ENCODE peak calls at places on chromosomes 16 and 17, in six cellular contexts. One of them, this sample, is unnamed. For H3K4me1, the result is how much of the 10 kb centered on the place peaks cover.

GRCh38 chr17:62700964-62701705 is 73.7 kb downstream of the MRC2 start:
- DNase-seq in mesenchymal stem cell: no peak
- DNase-seq in CD8-positive, alpha-beta T cell: no peak
- DNase-seq in esophagus squamous epithelium: no peak
- DNase-seq in GM23338: no peak
- DNase-seq in A673: no peak
- DNase-seq in this sample: no peak

GRCh38 chr16:16109453-16110110 is 113.7 kb downstream of the ABCC6 start:
- DNase-seq in CD8-positive, alpha-beta T cell: no peak
- DNase-seq in GM23338: no peak
- DNase-seq in mesenchymal stem cell: no peak
- DNase-seq in esophagus squamous epithelium: no peak
- DNase-seq in A673: no peak
- DNase-seq in this sample: no peak

GRCh38 chr16:47018223-47018891 is 44.9 kb upstream of the DNAJA2 start:
- DNase-seq in A673: peak
- DNase-seq in GM23338: peak
- DNase-seq in CD8-positive, alpha-beta T cell: peak
- DNase-seq in mesenchymal stem cell: peak
- DNase-seq in esophagus squamous epithelium: no peak
- DNase-seq in this sample: peak

GRCh38 chr17:17144916-17145665 is 61.0 kb downstream of the PLD6 start:
- DNase-seq in mesenchymal stem cell: no peak
- DNase-seq in A673: no peak
- DNase-seq in CD8-positive, alpha-beta T cell: no peak
- DNase-seq in GM23338: no peak
- DNase-seq in esophagus squamous epithelium: no peak
- DNase-seq in this sample: no peak

GRCh38 chr16:27400751-27401620 is 988 bp upstream of the IL21R start:
- DNase-seq in A673: no peak
- DNase-seq in GM23338: no peak
- DNase-seq in mesenchymal stem cell: no peak
- DNase-seq in CD8-positive, alpha-beta T cell: no peak
- DNase-seq in esophagus squamous epithelium: no peak
- DNase-seq in this sample: no peak

GRCh38 chr17:74815067-74815466 is 38.9 kb upstream of the NAT9 start:
- DNase-seq in A673: no peak
- DNase-seq in esophagus squamous epithelium: no peak
- DNase-seq in GM23338: no peak
- DNase-seq in CD8-positive, alpha-beta T cell: no peak
- DNase-seq in mesenchymal stem cell: no peak
- DNase-seq in this sample: no peak

GRCh38 chr17:74454197-74455024 is 12.0 kb upstream of the CD300A start:
- DNase-seq in CD8-positive, alpha-beta T cell: peak
- DNase-seq in esophagus squamous epithelium: no peak
- DNase-seq in mesenchymal stem cell: peak
- DNase-seq in GM23338: peak
- DNase-seq in A673: peak
- DNase-seq in this sample: peak

GRCh38 chr16:14337303-14338191 is 266.4 kb downstream of the MRTFB start:
- DNase-seq in mesenchymal stem cell: no peak
- DNase-seq in esophagus squamous epithelium: no peak
- DNase-seq in A673: no peak
- DNase-seq in CD8-positive, alpha-beta T cell: no peak
- DNase-seq in GM23338: no peak
- DNase-seq in this sample: no peak

GRCh38 chr17:39231587-39232551 is 6.1 kb upstream of the STAC2 start:
- DNase-seq in CD8-positive, alpha-beta T cell: peak
- DNase-seq in GM23338: peak
- DNase-seq in A673: peak
- DNase-seq in esophagus squamous epithelium: no peak
- DNase-seq in mesenchymal stem cell: peak
- DNase-seq in this sample: no peak

GRCh38 chr16:54194008-54194731 is 92.4 kb downstream of the IRX3 start:
- DNase-seq in esophagus squamous epithelium: no peak
- DNase-seq in mesenchymal stem cell: no peak
- DNase-seq in GM23338: peak
- DNase-seq in A673: peak
- DNase-seq in CD8-positive, alpha-beta T cell: no peak
- DNase-seq in this sample: peak

GRCh38 chr17:41464682-41465081 is 2.5 kb downstream of the KRT32 start:
- DNase-seq in GM23338: no peak
- DNase-seq in CD8-positive, alpha-beta T cell: no peak
- DNase-seq in mesenchymal stem cell: peak
- DNase-seq in A673: peak
- DNase-seq in esophagus squamous epithelium: no peak
- DNase-seq in this sample: no peak

GRCh38 chr17:67016039-67016762 is 28.2 kb upstream of the CACNG1 start:
- DNase-seq in mesenchymal stem cell: no peak
- DNase-seq in GM23338: peak
- DNase-seq in esophagus squamous epithelium: no peak
- DNase-seq in CD8-positive, alpha-beta T cell: no peak
- DNase-seq in A673: no peak
- DNase-seq in this sample: no peak

GRCh38 chr16:80197790-80198201 is 343.0 kb upstream of the DYNLRB2 start:
- DNase-seq in GM23338: no peak
- DNase-seq in A673: no peak
- DNase-seq in CD8-positive, alpha-beta T cell: no peak
- DNase-seq in esophagus squamous epithelium: no peak
- DNase-seq in mesenchymal stem cell: peak
- DNase-seq in this sample: no peak

GRCh38 chr17:59941131-59941530 is 23.4 kb downstream of the RNFT1 start:
- DNase-seq in A673: no peak
- DNase-seq in mesenchymal stem cell: no peak
- DNase-seq in GM23338: no peak
- DNase-seq in esophagus squamous epithelium: no peak
- DNase-seq in CD8-positive, alpha-beta T cell: no peak
- DNase-seq in this sample: no peak

GRCh38 chr16:1533443-1533951 is at the start of gene TMEM204:
- DNase-seq in esophagus squamous epithelium: no peak
- DNase-seq in mesenchymal stem cell: peak
- DNase-seq in CD8-positive, alpha-beta T cell: peak
- DNase-seq in GM23338: peak
- DNase-seq in A673: no peak
- DNase-seq in this sample: peak

DNA sequence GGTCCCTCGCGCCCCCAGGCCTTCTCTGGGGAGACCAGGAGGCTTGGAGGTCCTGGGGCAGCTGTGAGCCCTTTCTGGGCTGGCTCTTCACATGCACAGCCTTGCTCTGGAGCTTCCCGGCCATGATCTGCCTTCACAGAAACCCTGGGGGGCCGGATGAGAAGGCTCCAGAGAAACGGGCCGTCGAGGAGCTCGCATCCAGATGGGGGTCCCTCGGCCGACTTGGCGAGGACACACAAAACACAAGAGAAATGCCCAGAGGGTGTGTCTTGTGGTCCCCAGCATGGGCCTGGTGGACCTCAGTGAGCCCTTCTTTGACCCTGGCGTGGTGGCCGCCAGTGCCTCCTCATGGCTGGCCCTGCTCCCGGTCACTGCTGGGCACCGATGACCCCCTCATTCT is 26.6 kb upstream of the BAHCC1 start:
- DNase-seq in GM23338: no peak
- DNase-seq in mesenchymal stem cell: no peak
- DNase-seq in esophagus squamous epithelium: no peak
- DNase-seq in A673: no peak
- DNase-seq in CD8-positive, alpha-beta T cell: no peak
- DNase-seq in this sample: no peak
- H3K4me1 ChIP-seq in GM23338: under half
- H3K4me1 ChIP-seq in mesenchymal stem cell: under half
- H3K4me1 ChIP-seq in esophagus squamous epithelium: under half
- H3K4me1 ChIP-seq in A673: under half
- H3K4me1 ChIP-seq in CD8-positive, alpha-beta T cell: under half
- H3K4me1 ChIP-seq in this sample: under half

DNA sequence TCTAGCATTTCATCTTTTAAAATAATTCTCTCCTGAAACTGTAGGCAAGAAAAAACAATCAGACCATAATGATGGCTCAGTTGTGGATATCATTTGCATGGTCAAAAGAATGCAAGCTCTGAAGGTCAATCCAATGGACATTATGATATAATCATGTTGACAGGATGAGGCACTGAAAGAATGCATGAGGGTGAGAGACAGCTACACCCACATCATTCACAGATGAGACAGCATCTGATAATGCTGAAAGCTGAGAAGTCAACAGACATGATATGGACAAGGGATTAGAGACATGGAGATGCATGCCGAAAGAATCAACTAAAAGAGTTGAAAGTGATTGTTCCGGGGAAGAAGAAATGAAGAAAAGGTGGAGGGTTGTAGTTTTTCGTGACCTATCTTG is 346.4 kb upstream of the CDH5 start:
- DNase-seq in A673: no peak
- DNase-seq in esophagus squamous epithelium: no peak
- DNase-seq in CD8-positive, alpha-beta T cell: no peak
- DNase-seq in mesenchymal stem cell: no peak
- DNase-seq in GM23338: no peak
- DNase-seq in this sample: no peak
- H3K4me1 ChIP-seq in A673: under half
- H3K4me1 ChIP-seq in esophagus squamous epithelium: under half
- H3K4me1 ChIP-seq in CD8-positive, alpha-beta T cell: under half
- H3K4me1 ChIP-seq in mesenchymal stem cell: under half
- H3K4me1 ChIP-seq in GM23338: under half
- H3K4me1 ChIP-seq in this sample: under half

GRCh38 chr17:27575100-27575911 is 55.7 kb upstream of the LGALS9 start:
- DNase-seq in mesenchymal stem cell: no peak
- DNase-seq in GM23338: no peak
- DNase-seq in A673: no peak
- DNase-seq in CD8-positive, alpha-beta T cell: no peak
- DNase-seq in esophagus squamous epithelium: no peak
- DNase-seq in this sample: no peak

GRCh38 chr17:27571563-27572129 is 59.3 kb upstream of the LGALS9 start:
- DNase-seq in GM23338: no peak
- DNase-seq in A673: no peak
- DNase-seq in CD8-positive, alpha-beta T cell: no peak
- DNase-seq in esophagus squamous epithelium: no peak
- DNase-seq in mesenchymal stem cell: no peak
- DNase-seq in this sample: no peak

GRCh38 chr17:27573971-27574525 is 56.9 kb upstream of the LGALS9 start:
- DNase-seq in GM23338: peak
- DNase-seq in esophagus squamous epithelium: no peak
- DNase-seq in CD8-positive, alpha-beta T cell: no peak
- DNase-seq in mesenchymal stem cell: peak
- DNase-seq in A673: no peak
- DNase-seq in this sample: no peak

GRCh38 chr17:27572665-27573064 is 58.3 kb upstream of the LGALS9 start:
- DNase-seq in GM23338: no peak
- DNase-seq in esophagus squamous epithelium: no peak
- DNase-seq in A673: no peak
- DNase-seq in CD8-positive, alpha-beta T cell: no peak
- DNase-seq in mesenchymal stem cell: peak
- DNase-seq in this sample: no peak

DNA sequence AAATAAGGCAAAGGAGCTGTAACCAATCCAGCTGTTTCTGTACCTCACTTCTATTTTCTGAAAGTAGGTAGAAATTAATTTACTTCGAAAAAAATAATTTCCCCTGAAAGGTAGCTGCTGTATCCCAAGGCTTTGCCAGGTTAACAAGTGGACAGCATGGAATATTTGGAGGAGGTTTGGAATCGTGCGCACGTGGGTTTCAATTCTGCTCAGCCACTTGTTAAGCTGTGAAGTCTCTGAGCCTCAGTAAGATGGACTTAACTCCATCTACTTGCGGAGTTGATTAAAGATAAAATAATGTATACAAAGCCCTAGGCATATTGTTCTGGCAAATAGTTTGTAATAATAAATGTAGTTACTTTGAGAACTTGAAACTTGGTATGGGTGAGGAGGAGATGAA is 57.4 kb upstream of the LGALS9 start:
- DNase-seq in mesenchymal stem cell: no peak
- DNase-seq in CD8-positive, alpha-beta T cell: no peak
- DNase-seq in esophagus squamous epithelium: no peak
- DNase-seq in A673: no peak
- DNase-seq in GM23338: no peak
- DNase-seq in this sample: no peak
- H3K4me1 ChIP-seq in mesenchymal stem cell: under half
- H3K4me1 ChIP-seq in CD8-positive, alpha-beta T cell: under half
- H3K4me1 ChIP-seq in esophagus squamous epithelium: under half
- H3K4me1 ChIP-seq in A673: under half
- H3K4me1 ChIP-seq in GM23338: half or more
- H3K4me1 ChIP-seq in this sample: under half

DNA sequence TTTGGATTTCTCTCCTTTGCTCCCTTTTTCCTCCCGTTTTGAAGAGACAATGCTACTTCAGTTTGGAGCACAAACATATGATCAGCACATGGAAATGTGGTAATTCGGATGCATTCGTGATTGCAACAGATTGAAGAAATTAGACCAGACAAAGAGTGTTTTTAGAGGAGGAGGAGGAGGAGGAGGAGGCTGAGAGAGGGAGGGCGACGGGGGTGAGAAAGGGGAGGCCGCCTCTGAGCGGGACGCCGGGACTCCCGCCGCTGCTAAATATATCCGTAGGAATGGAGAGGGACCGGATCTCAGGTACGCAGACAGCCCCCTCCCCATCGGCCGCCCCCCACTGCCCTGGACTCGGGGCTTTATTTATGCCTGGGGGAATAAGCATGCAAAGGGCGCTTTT is 179.3 kb downstream of the SEC14L1 start:
- DNase-seq in mesenchymal stem cell: peak
- DNase-seq in esophagus squamous epithelium: no peak
- DNase-seq in A673: peak
- DNase-seq in CD8-positive, alpha-beta T cell: no peak
- DNase-seq in GM23338: no peak
- DNase-seq in this sample: no peak
- H3K4me1 ChIP-seq in mesenchymal stem cell: half or more
- H3K4me1 ChIP-seq in esophagus squamous epithelium: half or more
- H3K4me1 ChIP-seq in A673: half or more
- H3K4me1 ChIP-seq in CD8-positive, alpha-beta T cell: under half
- H3K4me1 ChIP-seq in GM23338: under half
- H3K4me1 ChIP-seq in this sample: under half

DNA sequence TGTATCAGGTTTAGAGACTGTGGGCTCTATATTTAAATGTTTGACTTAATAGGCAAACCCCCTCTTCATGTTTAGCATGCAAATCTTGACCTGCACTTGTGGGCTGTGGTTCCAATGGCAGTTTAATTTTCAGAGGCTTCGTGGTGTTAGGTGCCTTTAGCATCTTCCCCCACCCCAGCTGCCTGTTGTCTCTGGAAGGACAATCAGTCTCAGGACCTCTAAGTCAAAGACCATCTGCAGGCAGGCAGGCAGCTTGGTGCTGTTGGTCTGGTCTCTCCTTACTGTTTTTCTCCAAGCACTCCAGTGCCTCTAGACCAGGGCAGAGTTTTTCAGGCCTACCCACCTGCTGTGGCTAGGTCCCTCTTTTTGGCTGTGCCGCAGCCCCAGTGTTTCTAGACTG is 990.4 kb downstream of the CDH11 start:
- DNase-seq in esophagus squamous epithelium: no peak
- DNase-seq in mesenchymal stem cell: no peak
- DNase-seq in A673: no peak
- DNase-seq in CD8-positive, alpha-beta T cell: no peak
- DNase-seq in GM23338: no peak
- DNase-seq in this sample: no peak
- H3K4me1 ChIP-seq in esophagus squamous epithelium: under half
- H3K4me1 ChIP-seq in mesenchymal stem cell: under half
- H3K4me1 ChIP-seq in A673: under half
- H3K4me1 ChIP-seq in CD8-positive, alpha-beta T cell: under half
- H3K4me1 ChIP-seq in GM23338: under half
- H3K4me1 ChIP-seq in this sample: under half